ENCODE peak calls at places on chromosomes 6 and 20, in seven cellular contexts. One of them, this sample, is unnamed.

GRCh38 chr6:79946773-79947190 is 571 bp downstream of the ELOVL4 start:
- DNase-seq in WERI-Rb-1: peak; percentile 74
- DNase-seq in mammary epithelial cell: peak; percentile 26
- DNase-seq in stimulated activated CD4-positive, alpha-beta T cell treated with anti-CD3 and anti-CD28 coated beads, Interleukin-12 subunit alpha, Interleukin-12 subunit beta, amount 100 ng/mL, for 4 hours: no peak
- DNase-seq in tibial artery: no peak
- DNase-seq in NCI-H1694 treated with DMSO at 0.1 percent for 48 hours: no peak
- DNase-seq in neural crest cell: peak; percentile 20
- DNase-seq in this sample: peak; percentile 28

GRCh38 chr6:34656378-34657036 is 40.1 kb downstream of the ILRUN start:
- DNase-seq in NCI-H1694 treated with DMSO at 0.1 percent for 48 hours: no peak
- DNase-seq in neural crest cell: no peak
- DNase-seq in stimulated activated CD4-positive, alpha-beta T cell treated with anti-CD3 and anti-CD28 coated beads, Interleukin-12 subunit alpha, Interleukin-12 subunit beta, amount 100 ng/mL, for 4 hours: no peak
- DNase-seq in WERI-Rb-1: no peak
- DNase-seq in tibial artery: no peak
- DNase-seq in mammary epithelial cell: peak; percentile 30
- DNase-seq in this sample: no peak

GRCh38 chr6:11392778-11393507 is 144.6 kb upstream of the TMEM170B start:
- DNase-seq in mammary epithelial cell: no peak
- DNase-seq in tibial artery: no peak
- DNase-seq in stimulated activated CD4-positive, alpha-beta T cell treated with anti-CD3 and anti-CD28 coated beads, Interleukin-12 subunit alpha, Interleukin-12 subunit beta, amount 100 ng/mL, for 4 hours: no peak
- DNase-seq in NCI-H1694 treated with DMSO at 0.1 percent for 48 hours: no peak
- DNase-seq in neural crest cell: no peak
- DNase-seq in WERI-Rb-1: no peak
- DNase-seq in this sample: no peak

GRCh38 chr6:42046491-42047219 is 3.7 kb upstream of the TAF8 start:
- DNase-seq in NCI-H1694 treated with DMSO at 0.1 percent for 48 hours: no peak
- DNase-seq in neural crest cell: no peak
- DNase-seq in tibial artery: no peak
- DNase-seq in stimulated activated CD4-positive, alpha-beta T cell treated with anti-CD3 and anti-CD28 coated beads, Interleukin-12 subunit alpha, Interleukin-12 subunit beta, amount 100 ng/mL, for 4 hours: no peak
- DNase-seq in mammary epithelial cell: peak; percentile 35
- DNase-seq in WERI-Rb-1: no peak
- DNase-seq in this sample: no peak

GRCh38 chr6:6566766-6567165 is 21.8 kb upstream of the LY86 start:
- DNase-seq in mammary epithelial cell: no peak
- DNase-seq in stimulated activated CD4-positive, alpha-beta T cell treated with anti-CD3 and anti-CD28 coated beads, Interleukin-12 subunit alpha, Interleukin-12 subunit beta, amount 100 ng/mL, for 4 hours: no peak
- DNase-seq in tibial artery: no peak
- DNase-seq in neural crest cell: no peak
- DNase-seq in NCI-H1694 treated with DMSO at 0.1 percent for 48 hours: no peak
- DNase-seq in WERI-Rb-1: no peak
- DNase-seq in this sample: no peak

GRCh38 chr6:100001915-100002388 is 7.9 kb upstream of the MCHR2 start:
- DNase-seq in NCI-H1694 treated with DMSO at 0.1 percent for 48 hours: peak; percentile 50
- DNase-seq in neural crest cell: peak; percentile 22
- DNase-seq in tibial artery: peak; percentile 38
- DNase-seq in WERI-Rb-1: peak; percentile 42
- DNase-seq in mammary epithelial cell: peak; percentile 40
- DNase-seq in stimulated activated CD4-positive, alpha-beta T cell treated with anti-CD3 and anti-CD28 coated beads, Interleukin-12 subunit alpha, Interleukin-12 subunit beta, amount 100 ng/mL, for 4 hours: peak; percentile 11
- DNase-seq in this sample: peak; percentile 68

GRCh38 chr6:41334482-41335023 is 855 bp upstream of the NCR2 start:
- DNase-seq in stimulated activated CD4-positive, alpha-beta T cell treated with anti-CD3 and anti-CD28 coated beads, Interleukin-12 subunit alpha, Interleukin-12 subunit beta, amount 100 ng/mL, for 4 hours: no peak
- DNase-seq in tibial artery: no peak
- DNase-seq in WERI-Rb-1: peak; percentile 49
- DNase-seq in neural crest cell: no peak
- DNase-seq in NCI-H1694 treated with DMSO at 0.1 percent for 48 hours: no peak
- DNase-seq in mammary epithelial cell: no peak
- DNase-seq in this sample: peak; percentile 54

GRCh38 chr6:120378582-120379220 is 955.6 kb downstream of the TBC1D32 start:
- DNase-seq in tibial artery: no peak
- DNase-seq in mammary epithelial cell: peak; percentile 40
- DNase-seq in stimulated activated CD4-positive, alpha-beta T cell treated with anti-CD3 and anti-CD28 coated beads, Interleukin-12 subunit alpha, Interleukin-12 subunit beta, amount 100 ng/mL, for 4 hours: no peak
- DNase-seq in neural crest cell: no peak
- DNase-seq in WERI-Rb-1: peak; percentile 18
- DNase-seq in NCI-H1694 treated with DMSO at 0.1 percent for 48 hours: peak; percentile 33
- DNase-seq in this sample: peak; percentile 39

GRCh38 chr6:169640347-169640972 is 61.4 kb downstream of the WDR27 start:
- DNase-seq in neural crest cell: no peak
- DNase-seq in mammary epithelial cell: no peak
- DNase-seq in stimulated activated CD4-positive, alpha-beta T cell treated with anti-CD3 and anti-CD28 coated beads, Interleukin-12 subunit alpha, Interleukin-12 subunit beta, amount 100 ng/mL, for 4 hours: no peak
- DNase-seq in NCI-H1694 treated with DMSO at 0.1 percent for 48 hours: no peak
- DNase-seq in tibial artery: no peak
- DNase-seq in WERI-Rb-1: no peak
- DNase-seq in this sample: no peak

GRCh38 chr6:158071121-158072082 is 89.7 kb downstream of the SYNJ2 start:
- DNase-seq in mammary epithelial cell: no peak
- DNase-seq in tibial artery: peak; percentile 14
- DNase-seq in NCI-H1694 treated with DMSO at 0.1 percent for 48 hours: no peak
- DNase-seq in neural crest cell: no peak
- DNase-seq in stimulated activated CD4-positive, alpha-beta T cell treated with anti-CD3 and anti-CD28 coated beads, Interleukin-12 subunit alpha, Interleukin-12 subunit beta, amount 100 ng/mL, for 4 hours: no peak
- DNase-seq in WERI-Rb-1: no peak
- DNase-seq in this sample: no peak

GRCh38 chr6:71388068-71388744 is 99.6 kb downstream of the OGFRL1 start:
- DNase-seq in NCI-H1694 treated with DMSO at 0.1 percent for 48 hours: no peak
- DNase-seq in mammary epithelial cell: peak; percentile 73
- DNase-seq in stimulated activated CD4-positive, alpha-beta T cell treated with anti-CD3 and anti-CD28 coated beads, Interleukin-12 subunit alpha, Interleukin-12 subunit beta, amount 100 ng/mL, for 4 hours: no peak
- DNase-seq in WERI-Rb-1: no peak
- DNase-seq in neural crest cell: no peak
- DNase-seq in tibial artery: no peak
- DNase-seq in this sample: no peak

GRCh38 chr20:14148042-14148441 is 152.7 kb downstream of the MACROD2 start:
- DNase-seq in NCI-H1694 treated with DMSO at 0.1 percent for 48 hours: no peak
- DNase-seq in neural crest cell: no peak
- DNase-seq in tibial artery: no peak
- DNase-seq in WERI-Rb-1: no peak
- DNase-seq in stimulated activated CD4-positive, alpha-beta T cell treated with anti-CD3 and anti-CD28 coated beads, Interleukin-12 subunit alpha, Interleukin-12 subunit beta, amount 100 ng/mL, for 4 hours: no peak
- DNase-seq in mammary epithelial cell: no peak
- DNase-seq in this sample: no peak

GRCh38 chr6:106380407-106380806 is 19.9 kb downstream of the CRYBG1 start:
- DNase-seq in WERI-Rb-1: no peak
- DNase-seq in tibial artery: no peak
- DNase-seq in NCI-H1694 treated with DMSO at 0.1 percent for 48 hours: no peak
- DNase-seq in neural crest cell: no peak
- DNase-seq in mammary epithelial cell: peak; percentile 76
- DNase-seq in stimulated activated CD4-positive, alpha-beta T cell treated with anti-CD3 and anti-CD28 coated beads, Interleukin-12 subunit alpha, Interleukin-12 subunit beta, amount 100 ng/mL, for 4 hours: no peak
- DNase-seq in this sample: no peak

GRCh38 chr20:47202765-47203667 is 153.5 kb downstream of the ZMYND8 start:
- DNase-seq in NCI-H1694 treated with DMSO at 0.1 percent for 48 hours: no peak
- DNase-seq in neural crest cell: no peak
- DNase-seq in tibial artery: no peak
- DNase-seq in WERI-Rb-1: no peak
- DNase-seq in stimulated activated CD4-positive, alpha-beta T cell treated with anti-CD3 and anti-CD28 coated beads, Interleukin-12 subunit alpha, Interleukin-12 subunit beta, amount 100 ng/mL, for 4 hours: no peak
- DNase-seq in mammary epithelial cell: no peak
- DNase-seq in this sample: no peak

GRCh38 chr6:25138024-25138696 is 141.0 kb upstream of the CARMIL1 start:
- DNase-seq in stimulated activated CD4-positive, alpha-beta T cell treated with anti-CD3 and anti-CD28 coated beads, Interleukin-12 subunit alpha, Interleukin-12 subunit beta, amount 100 ng/mL, for 4 hours: peak; percentile 48
- DNase-seq in WERI-Rb-1: no peak
- DNase-seq in tibial artery: peak; percentile 75
- DNase-seq in mammary epithelial cell: peak; percentile 68
- DNase-seq in neural crest cell: no peak
- DNase-seq in NCI-H1694 treated with DMSO at 0.1 percent for 48 hours: no peak
- DNase-seq in this sample: no peak

GRCh38 chr6:82704048-82704447 is 340.4 kb downstream of the TPBG start:
- DNase-seq in tibial artery: no peak
- DNase-seq in WERI-Rb-1: no peak
- DNase-seq in mammary epithelial cell: no peak
- DNase-seq in neural crest cell: no peak
- DNase-seq in NCI-H1694 treated with DMSO at 0.1 percent for 48 hours: no peak
- DNase-seq in stimulated activated CD4-positive, alpha-beta T cell treated with anti-CD3 and anti-CD28 coated beads, Interleukin-12 subunit alpha, Interleukin-12 subunit beta, amount 100 ng/mL, for 4 hours: no peak
- DNase-seq in this sample: no peak

GRCh38 chr6:79544299-79544927 is 7.2 kb upstream of the LCA5 start:
- DNase-seq in neural crest cell: no peak
- DNase-seq in mammary epithelial cell: peak; percentile 54
- DNase-seq in tibial artery: no peak
- DNase-seq in WERI-Rb-1: no peak
- DNase-seq in stimulated activated CD4-positive, alpha-beta T cell treated with anti-CD3 and anti-CD28 coated beads, Interleukin-12 subunit alpha, Interleukin-12 subunit beta, amount 100 ng/mL, for 4 hours: no peak
- DNase-seq in NCI-H1694 treated with DMSO at 0.1 percent for 48 hours: peak; percentile 41
- DNase-seq in this sample: no peak

GRCh38 chr6:149918151-149918905 is 4.6 kb downstream of the RAET1G start:
- DNase-seq in stimulated activated CD4-positive, alpha-beta T cell treated with anti-CD3 and anti-CD28 coated beads, Interleukin-12 subunit alpha, Interleukin-12 subunit beta, amount 100 ng/mL, for 4 hours: no peak
- DNase-seq in mammary epithelial cell: no peak
- DNase-seq in WERI-Rb-1: no peak
- DNase-seq in neural crest cell: no peak
- DNase-seq in NCI-H1694 treated with DMSO at 0.1 percent for 48 hours: no peak
- DNase-seq in tibial artery: no peak
- DNase-seq in this sample: no peak

GRCh38 chr20:25136643-25137559 is 55.0 kb upstream of the VSX1 start:
- DNase-seq in mammary epithelial cell: peak; percentile 77
- DNase-seq in tibial artery: peak; percentile 83
- DNase-seq in WERI-Rb-1: no peak
- DNase-seq in NCI-H1694 treated with DMSO at 0.1 percent for 48 hours: no peak
- DNase-seq in stimulated activated CD4-positive, alpha-beta T cell treated with anti-CD3 and anti-CD28 coated beads, Interleukin-12 subunit alpha, Interleukin-12 subunit beta, amount 100 ng/mL, for 4 hours: no peak
- DNase-seq in neural crest cell: no peak
- DNase-seq in this sample: no peak

GRCh38 chr20:62832212-62832922 is 15.5 kb downstream of the COL9A3 start:
- DNase-seq in WERI-Rb-1: no peak
- DNase-seq in tibial artery: no peak
- DNase-seq in NCI-H1694 treated with DMSO at 0.1 percent for 48 hours: peak; percentile 91
- DNase-seq in neural crest cell: no peak
- DNase-seq in stimulated activated CD4-positive, alpha-beta T cell treated with anti-CD3 and anti-CD28 coated beads, Interleukin-12 subunit alpha, Interleukin-12 subunit beta, amount 100 ng/mL, for 4 hours: no peak
- DNase-seq in mammary epithelial cell: no peak
- DNase-seq in this sample: peak; percentile 53

GRCh38 chr6:2760882-2761842 is 4.0 kb upstream of the WRNIP1 start:
- DNase-seq in neural crest cell: no peak
- DNase-seq in NCI-H1694 treated with DMSO at 0.1 percent for 48 hours: no peak
- DNase-seq in WERI-Rb-1: no peak
- DNase-seq in mammary epithelial cell: peak; percentile 42
- DNase-seq in stimulated activated CD4-positive, alpha-beta T cell treated with anti-CD3 and anti-CD28 coated beads, Interleukin-12 subunit alpha, Interleukin-12 subunit beta, amount 100 ng/mL, for 4 hours: no peak
- DNase-seq in tibial artery: no peak
- DNase-seq in this sample: no peak

GRCh38 chr20:46652699-46653098 is 1.4 kb upstream of the SLC13A3 start:
- DNase-seq in WERI-Rb-1: no peak
- DNase-seq in mammary epithelial cell: peak; percentile 10
- DNase-seq in NCI-H1694 treated with DMSO at 0.1 percent for 48 hours: no peak
- DNase-seq in stimulated activated CD4-positive, alpha-beta T cell treated with anti-CD3 and anti-CD28 coated beads, Interleukin-12 subunit alpha, Interleukin-12 subunit beta, amount 100 ng/mL, for 4 hours: no peak
- DNase-seq in tibial artery: no peak
- DNase-seq in neural crest cell: no peak
- DNase-seq in this sample: no peak

GRCh38 chr20:53579581-53580375 is 13.9 kb downstream of the ZNF217 start:
- DNase-seq in neural crest cell: no peak
- DNase-seq in stimulated activated CD4-positive, alpha-beta T cell treated with anti-CD3 and anti-CD28 coated beads, Interleukin-12 subunit alpha, Interleukin-12 subunit beta, amount 100 ng/mL, for 4 hours: no peak
- DNase-seq in tibial artery: no peak
- DNase-seq in mammary epithelial cell: peak; percentile 80
- DNase-seq in WERI-Rb-1: no peak
- DNase-seq in NCI-H1694 treated with DMSO at 0.1 percent for 48 hours: no peak
- DNase-seq in this sample: peak; percentile 33

GRCh38 chr6:160102956-160103824 is 18.4 kb upstream of the SLC22A1 start:
- DNase-seq in NCI-H1694 treated with DMSO at 0.1 percent for 48 hours: peak; percentile 16
- DNase-seq in WERI-Rb-1: peak; percentile 24
- DNase-seq in stimulated activated CD4-positive, alpha-beta T cell treated with anti-CD3 and anti-CD28 coated beads, Interleukin-12 subunit alpha, Interleukin-12 subunit beta, amount 100 ng/mL, for 4 hours: no peak
- DNase-seq in mammary epithelial cell: no peak
- DNase-seq in neural crest cell: peak; percentile 8
- DNase-seq in tibial artery: no peak
- DNase-seq in this sample: peak; percentile 62

GRCh38 chr20:45890077-45890996 is 671 bp downstream of the NEURL2 start:
- DNase-seq in stimulated activated CD4-positive, alpha-beta T cell treated with anti-CD3 and anti-CD28 coated beads, Interleukin-12 subunit alpha, Interleukin-12 subunit beta, amount 100 ng/mL, for 4 hours: peak; percentile 41
- DNase-seq in WERI-Rb-1: peak; percentile 92
- DNase-seq in NCI-H1694 treated with DMSO at 0.1 percent for 48 hours: peak; percentile 1
- DNase-seq in tibial artery: peak; percentile 91
- DNase-seq in neural crest cell: peak; percentile 80
- DNase-seq in mammary epithelial cell: no peak
- DNase-seq in this sample: no peak

GRCh38 chr6:36659271-36659670 is 19.2 kb upstream of the CDKN1A start:
- DNase-seq in WERI-Rb-1: no peak
- DNase-seq in tibial artery: no peak
- DNase-seq in mammary epithelial cell: peak; percentile 75
- DNase-seq in neural crest cell: no peak
- DNase-seq in stimulated activated CD4-positive, alpha-beta T cell treated with anti-CD3 and anti-CD28 coated beads, Interleukin-12 subunit alpha, Interleukin-12 subunit beta, amount 100 ng/mL, for 4 hours: no peak
- DNase-seq in NCI-H1694 treated with DMSO at 0.1 percent for 48 hours: no peak
- DNase-seq in this sample: no peak

GRCh38 chr6:121917834-121918559 is 481.5 kb upstream of the HSF2 start:
- DNase-seq in stimulated activated CD4-positive, alpha-beta T cell treated with anti-CD3 and anti-CD28 coated beads, Interleukin-12 subunit alpha, Interleukin-12 subunit beta, amount 100 ng/mL, for 4 hours: no peak
- DNase-seq in WERI-Rb-1: no peak
- DNase-seq in NCI-H1694 treated with DMSO at 0.1 percent for 48 hours: no peak
- DNase-seq in tibial artery: no peak
- DNase-seq in neural crest cell: no peak
- DNase-seq in mammary epithelial cell: peak; percentile 65
- DNase-seq in this sample: no peak

GRCh38 chr20:2692036-2692885 is at the start of gene EBF4:
- DNase-seq in WERI-Rb-1: peak; percentile 75
- DNase-seq in tibial artery: no peak
- DNase-seq in NCI-H1694 treated with DMSO at 0.1 percent for 48 hours: no peak
- DNase-seq in neural crest cell: peak; percentile 22
- DNase-seq in mammary epithelial cell: peak; percentile 7
- DNase-seq in stimulated activated CD4-positive, alpha-beta T cell treated with anti-CD3 and anti-CD28 coated beads, Interleukin-12 subunit alpha, Interleukin-12 subunit beta, amount 100 ng/mL, for 4 hours: peak; percentile 20
- DNase-seq in this sample: peak; percentile 81

GRCh38 chr6:43306086-43306485 is 2.5 kb downstream of the CRIP3 start:
- DNase-seq in mammary epithelial cell: no peak
- DNase-seq in WERI-Rb-1: no peak
- DNase-seq in NCI-H1694 treated with DMSO at 0.1 percent for 48 hours: no peak
- DNase-seq in neural crest cell: no peak
- DNase-seq in tibial artery: no peak
- DNase-seq in stimulated activated CD4-positive, alpha-beta T cell treated with anti-CD3 and anti-CD28 coated beads, Interleukin-12 subunit alpha, Interleukin-12 subunit beta, amount 100 ng/mL, for 4 hours: no peak
- DNase-seq in this sample: no peak

GRCh38 chr6:26031595-26032386 is 55.4 kb upstream of the HFE start:
- DNase-seq in mammary epithelial cell: peak; percentile 96
- DNase-seq in neural crest cell: peak; percentile 86
- DNase-seq in stimulated activated CD4-positive, alpha-beta T cell treated with anti-CD3 and anti-CD28 coated beads, Interleukin-12 subunit alpha, Interleukin-12 subunit beta, amount 100 ng/mL, for 4 hours: peak; percentile 64
- DNase-seq in NCI-H1694 treated with DMSO at 0.1 percent for 48 hours: no peak
- DNase-seq in WERI-Rb-1: peak; percentile 97
- DNase-seq in tibial artery: peak; percentile 87
- DNase-seq in this sample: peak; percentile 85